ENCODE peak calls at places on chromosomes 4 and X, in six cellular contexts. L is AG10803, A is HS-5, Y is NCI-H2107, N is right cardiac atrium, P is cardiac muscle cell. E is an unnamed sample.

GRCh38 chr4:151458148-151458547 is 49.2 kb downstream of the FHIP1A start:
- DNase-seq in L (no peak), A (no peak), Y (no peak), N (no peak), P (no peak), E (no peak)

GRCh38 chr4:33104190-33104773 is 2384.1 kb downstream of the PCDH7 start:
- DNase-seq in L (no peak), A (no peak), Y (no peak), N (no peak), P (no peak), E (no peak)

GRCh38 chr4:153512952-153513500 is 46.9 kb downstream of the TMEM131L start:
- DNase-seq in L (no peak), A (no peak), Y (no peak), N (no peak), P (no peak), E (no peak)

GRCh38 chrX:67546496-67547423 is 2.9 kb downstream of the AR start:
- DNase-seq in L (no peak), A (no peak), Y (no peak), N (no peak), P (no peak), E (no peak)

GRCh38 chr4:182843813-182844325 is 73.3 kb downstream of the DCTD start:
- DNase-seq in L (no peak), A (no peak), Y (no peak), N (no peak), P (no peak), E (no peak)

GRCh38 chr4:6008092-6008551 is 10.1 kb downstream of the C4orf50 start:
- DNase-seq in L (no peak), A (no peak), Y (no peak), N (no peak), P (no peak), E (no peak)

GRCh38 chr4:1009647-1010521 is 1.5 kb upstream of the FGFRL1 start:
- DNase-seq in L (peak), A (no peak), Y (no peak), N (peak), P (peak), E (peak)

GRCh38 chr4:111400736-111401135 is 744.5 kb upstream of the FAM241A start:
- DNase-seq in L (peak), A (no peak), Y (no peak), N (no peak), P (peak), E (peak)

GRCh38 chr4:78606530-78607095 is 55.0 kb downstream of the ANXA3 start:
- DNase-seq in L (no peak), A (no peak), Y (no peak), N (no peak), P (no peak), E (no peak)

GRCh38 chrX:67614414-67614813 is 70.6 kb downstream of the AR start:
- DNase-seq in L (peak), A (no peak), Y (no peak), N (no peak), P (peak), E (peak)

GRCh38 chr4:70706516-70706915 is 15.2 kb upstream of the RUFY3 start:
- DNase-seq in L (no peak), A (no peak), Y (no peak), N (no peak), P (peak), E (no peak)

GRCh38 chrX:43860646-43861370 is 21.4 kb downstream of the MAOB start:
- DNase-seq in L (peak), A (no peak), Y (no peak), N (no peak), P (peak), E (no peak)

GRCh38 chr4:113689394-113689793 is 72.1 kb downstream of the CAMK2D start:
- DNase-seq in L (no peak), A (no peak), Y (no peak), N (no peak), P (no peak), E (no peak)

GRCh38 chrX:120406638-120407037 is 44.7 kb downstream of the ATP1B4 start:
- DNase-seq in L (no peak), A (no peak), Y (no peak), N (no peak), P (no peak), E (no peak)

GRCh38 chrX:39808471-39808917 is 289.3 kb downstream of the BCOR start:
- DNase-seq in L (peak), A (peak), Y (no peak), N (peak), P (peak), E (peak)

GRCh38 chrX:148811236-148811635 is 310.8 kb downstream of the AFF2 start:
- DNase-seq in L (peak), A (no peak), Y (no peak), N (no peak), P (peak), E (peak)

GRCh38 chrX:100098660-100099375 is 311.3 kb downstream of the PCDH19 start:
- DNase-seq in L (peak), A (no peak), Y (no peak), N (no peak), P (peak), E (peak)

GRCh38 chr4:177907736-177908424 is 465.6 kb upstream of the AGA start:
- DNase-seq in L (no peak), A (no peak), Y (no peak), N (no peak), P (no peak), E (no peak)

GRCh38 chr4:116016201-116016600 is 902.8 kb upstream of the NDST4 start:
- DNase-seq in L (peak), A (peak), Y (no peak), N (no peak), P (peak), E (no peak)

GRCh38 chr4:103934178-103934789 is 214.5 kb upstream of the TACR3 start:
- DNase-seq in L (peak), A (peak), Y (peak), N (no peak), P (peak), E (peak)

GRCh38 chr4:55396305-55397023 is 707 bp downstream of the TMEM165 start:
- DNase-seq in L (peak), A (no peak), Y (no peak), N (peak), P (peak), E (peak)

GRCh38 chr4:3047464-3048286 is 26.7 kb downstream of the HTT-AS start:
- DNase-seq in L (peak), A (no peak), Y (no peak), N (peak), P (peak), E (peak)

GRCh38 chr4:81459233-81459632 is 12.5 kb downstream of the RASGEF1B start:
- DNase-seq in L (no peak), A (no peak), Y (no peak), N (no peak), P (no peak), E (no peak)

GRCh38 chr4:182863501-182863900 is 53.7 kb downstream of the DCTD start:
- DNase-seq in L (no peak), A (no peak), Y (no peak), N (no peak), P (no peak), E (no peak)

GRCh38 chr4:107843394-107843793 is 18.7 kb downstream of the SGMS2 start:
- DNase-seq in L (no peak), A (no peak), Y (no peak), N (no peak), P (no peak), E (no peak)